ENCODE peak calls at places on chromosomes 4 and X, in seven cellular contexts. One of them, this sample, is unnamed.

GRCh38 chr4:83046693-83047473 is 11.9 kb downstream of the COPS4 start:
- DNase-seq in HCT116: no peak
- DNase-seq in K562: no peak
- DNase-seq in H1: no peak
- DNase-seq in GM12878: no peak
- DNase-seq in HepG2: no peak
- DNase-seq in SK-N-SH: no peak
- DNase-seq in this sample: no peak

GRCh38 chrX:15465896-15466651 is 27.1 kb downstream of the PIR start:
- DNase-seq in SK-N-SH: no peak
- DNase-seq in HepG2: no peak
- DNase-seq in GM12878: no peak
- DNase-seq in HCT116: no peak
- DNase-seq in K562: no peak
- DNase-seq in H1: peak
- DNase-seq in this sample: no peak

GRCh38 chrX:134891652-134892051 is 99.1 kb upstream of the SMIM10 start:
- DNase-seq in GM12878: no peak
- DNase-seq in HCT116: no peak
- DNase-seq in H1: no peak
- DNase-seq in HepG2: no peak
- DNase-seq in K562: no peak
- DNase-seq in SK-N-SH: no peak
- DNase-seq in this sample: no peak

GRCh38 chr4:175511861-175512260 is 300.2 kb downstream of the GPM6A start:
- DNase-seq in HepG2: no peak
- DNase-seq in H1: no peak
- DNase-seq in K562: no peak
- DNase-seq in HCT116: no peak
- DNase-seq in SK-N-SH: no peak
- DNase-seq in GM12878: no peak
- DNase-seq in this sample: no peak

GRCh38 chrX:155745792-155746191 is 133.0 kb upstream of the TMLHE start:
- DNase-seq in GM12878: no peak
- DNase-seq in SK-N-SH: no peak
- DNase-seq in H1: no peak
- DNase-seq in HepG2: peak
- DNase-seq in HCT116: peak
- DNase-seq in K562: peak
- DNase-seq in this sample: peak

GRCh38 chr4:177016541-177017141 is 223.9 kb upstream of the VEGFC start:
- DNase-seq in H1: no peak
- DNase-seq in SK-N-SH: no peak
- DNase-seq in GM12878: no peak
- DNase-seq in HCT116: no peak
- DNase-seq in HepG2: no peak
- DNase-seq in K562: no peak
- DNase-seq in this sample: no peak

GRCh38 chr4:121950680-121951569 is 935 bp downstream of the TRPC3 start:
- DNase-seq in K562: peak
- DNase-seq in HepG2: no peak
- DNase-seq in H1: peak
- DNase-seq in GM12878: no peak
- DNase-seq in SK-N-SH: peak
- DNase-seq in HCT116: no peak
- DNase-seq in this sample: no peak

GRCh38 chr4:176001171-176002006 is 64.3 kb upstream of the WDR17 start:
- DNase-seq in K562: no peak
- DNase-seq in H1: peak
- DNase-seq in SK-N-SH: peak
- DNase-seq in HCT116: peak
- DNase-seq in HepG2: no peak
- DNase-seq in GM12878: no peak
- DNase-seq in this sample: no peak

GRCh38 chr4:3642056-3642630 is 109.9 kb upstream of the LRPAP1 start:
- DNase-seq in SK-N-SH: no peak
- DNase-seq in HCT116: no peak
- DNase-seq in HepG2: no peak
- DNase-seq in H1: no peak
- DNase-seq in K562: no peak
- DNase-seq in GM12878: no peak
- DNase-seq in this sample: no peak

GRCh38 chr4:1418494-1419285 is 12.4 kb upstream of the NKX1-1 start:
- DNase-seq in GM12878: no peak
- DNase-seq in K562: peak
- DNase-seq in H1: peak
- DNase-seq in HepG2: no peak
- DNase-seq in SK-N-SH: no peak
- DNase-seq in HCT116: no peak
- DNase-seq in this sample: no peak

GRCh38 chrX:102832661-102833060 is 104.4 kb upstream of the RAB40AL start:
- DNase-seq in HepG2: no peak
- DNase-seq in H1: no peak
- DNase-seq in GM12878: no peak
- DNase-seq in K562: peak
- DNase-seq in SK-N-SH: peak
- DNase-seq in HCT116: no peak
- DNase-seq in this sample: peak

DNA sequence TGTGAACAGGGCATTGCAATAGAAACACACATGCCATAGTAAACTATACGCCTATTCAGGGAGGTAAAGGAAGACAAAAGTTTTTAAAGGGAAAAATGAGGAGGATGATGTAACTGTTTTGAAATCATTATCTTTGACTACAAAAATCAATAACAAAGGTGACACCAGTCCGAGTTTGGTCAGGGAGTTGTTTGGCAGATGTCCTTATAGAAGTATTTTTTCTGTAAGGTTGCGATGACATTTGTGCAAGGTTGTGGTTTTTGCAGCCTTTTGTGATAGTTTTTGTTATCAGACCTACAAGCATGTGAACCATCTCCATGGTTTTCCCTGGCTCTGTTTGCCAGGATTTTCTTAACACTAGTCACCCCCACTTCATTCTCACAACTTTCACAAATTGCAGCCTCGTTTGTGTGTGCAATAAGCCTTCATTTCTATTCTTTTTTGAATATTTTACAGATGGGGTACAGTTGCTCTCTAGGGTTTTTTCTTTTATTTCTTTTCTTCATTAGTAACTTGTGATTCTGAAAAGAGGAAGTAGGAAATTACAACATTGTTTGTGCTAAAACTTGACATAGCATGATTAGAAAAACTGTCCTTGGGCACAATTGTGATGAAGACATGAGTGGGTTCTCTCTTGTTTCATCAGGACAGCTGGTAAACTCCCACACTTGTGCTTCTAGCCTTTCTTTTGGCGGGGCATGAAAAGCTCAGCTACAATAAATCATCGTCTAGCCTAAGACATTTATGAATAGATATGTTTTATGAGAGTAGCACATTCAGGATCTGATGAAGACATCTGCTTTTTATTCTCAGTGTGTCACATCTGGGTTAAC is 60.2 kb upstream of the PNPLA4 start:
- DNase-seq in GM12878: peak
- DNase-seq in K562: no peak
- DNase-seq in SK-N-SH: no peak
- DNase-seq in H1: no peak
- DNase-seq in HCT116: no peak
- DNase-seq in HepG2: peak
- DNase-seq in this sample: no peak
- TF ChIP-seq JUND in GM12878: no peak
- TF ChIP-seq JUND in K562: no peak
- TF ChIP-seq JUND in SK-N-SH: no peak
- TF ChIP-seq JUND in H1: no peak
- TF ChIP-seq JUND in HCT116: no peak
- TF ChIP-seq JUND in HepG2: no peak
- TF ChIP-seq JUND in this sample: no peak

DNA sequence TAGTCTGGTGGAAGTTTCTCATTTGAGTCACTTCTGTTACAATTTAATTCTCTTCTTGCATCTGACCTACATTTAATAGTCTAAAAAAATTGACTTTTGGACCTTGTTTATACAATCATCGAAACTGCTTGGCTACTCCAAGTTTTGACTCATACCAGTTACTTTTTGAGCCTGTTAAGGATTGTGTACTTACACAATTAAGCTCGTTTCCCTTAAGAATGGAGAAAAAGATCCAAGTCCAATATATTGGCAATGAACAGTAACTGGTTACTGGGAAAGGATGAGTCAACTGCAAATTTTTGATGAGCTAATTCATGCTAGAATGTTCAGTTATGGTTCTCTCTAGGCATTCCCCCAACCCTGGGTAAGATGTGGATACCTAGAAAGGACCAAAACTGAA is 58.2 kb downstream of the DCX start:
- DNase-seq in GM12878: no peak
- DNase-seq in HepG2: no peak
- DNase-seq in K562: no peak
- DNase-seq in H1: no peak
- DNase-seq in SK-N-SH: no peak
- DNase-seq in HCT116: no peak
- DNase-seq in this sample: no peak
- TF ChIP-seq JUND in GM12878: no peak
- TF ChIP-seq JUND in HepG2: no peak
- TF ChIP-seq JUND in K562: no peak
- TF ChIP-seq JUND in H1: no peak
- TF ChIP-seq JUND in SK-N-SH: no peak
- TF ChIP-seq JUND in HCT116: no peak
- TF ChIP-seq JUND in this sample: no peak

GRCh38 chr4:184168406-184169019 is 49.2 kb downstream of the ENPP6 start:
- DNase-seq in HCT116: peak
- DNase-seq in K562: peak
- DNase-seq in SK-N-SH: peak
- DNase-seq in GM12878: no peak
- DNase-seq in HepG2: peak
- DNase-seq in H1: peak
- DNase-seq in this sample: peak

GRCh38 chr4:184167576-184167975 is 50.1 kb downstream of the ENPP6 start:
- DNase-seq in HepG2: no peak
- DNase-seq in HCT116: no peak
- DNase-seq in H1: no peak
- DNase-seq in K562: no peak
- DNase-seq in GM12878: no peak
- DNase-seq in SK-N-SH: no peak
- DNase-seq in this sample: no peak

GRCh38 chr4:184166736-184167135 is 50.9 kb downstream of the ENPP6 start:
- DNase-seq in HCT116: no peak
- DNase-seq in H1: no peak
- DNase-seq in K562: no peak
- DNase-seq in GM12878: no peak
- DNase-seq in SK-N-SH: no peak
- DNase-seq in HepG2: no peak
- DNase-seq in this sample: no peak

GRCh38 chr4:184165291-184165690 is 52.4 kb downstream of the ENPP6 start:
- DNase-seq in HCT116: no peak
- DNase-seq in SK-N-SH: no peak
- DNase-seq in H1: no peak
- DNase-seq in K562: no peak
- DNase-seq in GM12878: no peak
- DNase-seq in HepG2: no peak
- DNase-seq in this sample: no peak

DNA sequence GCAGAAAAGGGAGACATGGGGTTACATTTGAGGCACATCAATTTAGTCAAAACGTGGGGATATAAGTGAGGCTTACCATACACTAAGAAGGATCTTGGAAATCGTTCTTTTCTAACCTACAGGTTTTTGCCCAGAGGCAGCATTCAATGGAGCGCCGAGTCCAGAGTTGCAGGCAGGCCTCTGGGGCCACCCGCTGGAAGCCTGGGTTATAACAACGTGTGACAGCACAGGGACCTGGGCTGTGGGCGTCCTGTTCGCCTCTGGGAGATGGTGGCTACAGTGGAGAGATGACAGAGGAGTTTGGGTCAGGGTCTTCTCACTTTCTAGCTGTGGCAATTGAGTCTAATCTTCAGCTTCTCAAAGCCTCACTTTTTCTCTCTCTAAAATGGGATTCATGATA is 53.9 kb downstream of the ENPP6 start:
- DNase-seq in SK-N-SH: peak
- DNase-seq in HepG2: peak
- DNase-seq in H1: peak
- DNase-seq in GM12878: no peak
- DNase-seq in HCT116: no peak
- DNase-seq in K562: peak
- DNase-seq in this sample: peak
- TF ChIP-seq JUND in SK-N-SH: no peak
- TF ChIP-seq JUND in HepG2: no peak
- TF ChIP-seq JUND in H1: no peak
- TF ChIP-seq JUND in GM12878: no peak
- TF ChIP-seq JUND in HCT116: no peak
- TF ChIP-seq JUND in K562: no peak
- TF ChIP-seq JUND in this sample: no peak

GRCh38 chr4:74005528-74005927 is 7.1 kb upstream of the CXCL5 start:
- DNase-seq in GM12878: no peak
- DNase-seq in HepG2: peak
- DNase-seq in H1: no peak
- DNase-seq in K562: no peak
- DNase-seq in SK-N-SH: no peak
- DNase-seq in HCT116: no peak
- DNase-seq in this sample: no peak

GRCh38 chr4:74004668-74005067 is 6.2 kb upstream of the CXCL5 start:
- DNase-seq in GM12878: no peak
- DNase-seq in HCT116: no peak
- DNase-seq in K562: no peak
- DNase-seq in HepG2: no peak
- DNase-seq in H1: no peak
- DNase-seq in SK-N-SH: no peak
- DNase-seq in this sample: no peak

GRCh38 chr4:74000301-74000700 is 1.8 kb upstream of the CXCL5 start:
- DNase-seq in HepG2: no peak
- DNase-seq in H1: no peak
- DNase-seq in SK-N-SH: no peak
- DNase-seq in HCT116: no peak
- DNase-seq in K562: no peak
- DNase-seq in GM12878: no peak
- DNase-seq in this sample: no peak

GRCh38 chr4:74009307-74009706 is 10.8 kb upstream of the CXCL5 start:
- DNase-seq in K562: no peak
- DNase-seq in HepG2: no peak
- DNase-seq in H1: no peak
- DNase-seq in GM12878: no peak
- DNase-seq in HCT116: no peak
- DNase-seq in SK-N-SH: no peak
- DNase-seq in this sample: no peak

DNA sequence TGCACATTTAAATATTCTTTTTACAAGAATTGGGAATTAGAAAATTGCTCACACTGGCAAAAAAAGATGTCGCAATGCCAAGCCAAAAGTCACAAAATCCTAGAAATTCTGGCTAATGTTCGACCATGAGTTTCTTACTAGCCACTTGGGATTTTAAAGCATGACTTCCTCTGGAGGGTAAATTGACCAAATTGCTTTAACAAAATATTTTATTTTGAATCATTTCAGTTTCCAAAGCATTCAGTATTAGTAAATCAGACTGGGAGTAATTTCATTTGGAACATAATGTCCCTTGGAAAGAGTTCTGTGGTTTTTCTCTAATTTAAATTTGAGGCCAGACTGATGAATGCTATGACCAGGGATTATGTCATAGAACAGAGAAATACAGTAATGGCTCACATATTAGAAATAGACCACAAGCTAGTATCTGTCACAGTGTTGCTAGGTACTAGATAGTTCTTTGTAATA is 7.6 kb upstream of the CXCL5 start:
- DNase-seq in SK-N-SH: no peak
- DNase-seq in K562: no peak
- DNase-seq in HepG2: no peak
- DNase-seq in H1: no peak
- DNase-seq in GM12878: no peak
- DNase-seq in HCT116: no peak
- DNase-seq in this sample: no peak
- TF ChIP-seq JUND in SK-N-SH: no peak
- TF ChIP-seq JUND in K562: no peak
- TF ChIP-seq JUND in HepG2: no peak
- TF ChIP-seq JUND in H1: no peak
- TF ChIP-seq JUND in GM12878: no peak
- TF ChIP-seq JUND in HCT116: no peak
- TF ChIP-seq JUND in this sample: no peak